ENCODE peak calls at places on chromosomes 4 and X, in ten cellular contexts. O, T, Z, N, W, Q, V, U, R and D are unnamed samples.

GRCh38 chr4:183905593-183906485 is 732 bp downstream of the STOX2 start:
- DNase-seq in R (peak; percentile 3), U (no peak), W (peak; percentile 11), V (peak; percentile 37), T (no peak), O (peak; percentile 32), Z (peak; percentile 54), N (no peak), Q (no peak), D (no peak)

GRCh38 chr4:38062088-38062893 is 102.1 kb downstream of the PTTG2 start:
- DNase-seq in N (peak; percentile 29), O (peak; percentile 82), V (peak; percentile 79), T (peak; percentile 42), W (peak; percentile 71), R (peak; percentile 71), U (no peak), Z (peak; percentile 67), Q (peak; percentile 57), D (peak; percentile 72)

GRCh38 chrX:107135076-107135964 is 16.7 kb upstream of the RBM41 start:
- DNase-seq in T (no peak), V (peak; percentile 54), W (peak; percentile 19), U (no peak), O (peak; percentile 67), Z (no peak), Q (no peak), N (no peak), R (peak; percentile 10), D (peak; percentile 74)

GRCh38 chr4:7904108-7904516 is 35.5 kb downstream of the AFAP1 start:
- DNase-seq in Q (no peak), U (no peak), W (no peak), Z (no peak), V (peak; percentile 89), N (no peak), R (no peak), O (peak; percentile 93), T (no peak), D (peak; percentile 84)

GRCh38 chr4:186770446-186771175 is 47.0 kb upstream of the FAT1 start:
- DNase-seq in U (no peak), V (peak; percentile 82), O (peak; percentile 81), Z (peak; percentile 41), T (no peak), W (no peak), N (no peak), R (no peak), Q (no peak), D (peak; percentile 74)

GRCh38 chr4:121226362-121226761 is 62.2 kb upstream of the TNIP3 start:
- DNase-seq in O (no peak), U (no peak), Q (no peak), T (no peak), N (no peak), R (no peak), Z (no peak), W (no peak), V (no peak), D (no peak)

GRCh38 chr4:13260513-13260912 is 223.6 kb downstream of the RAB28 start:
- DNase-seq in N (no peak), U (no peak), Q (no peak), Z (no peak), V (no peak), R (no peak), T (no peak), W (no peak), O (no peak), D (no peak)

GRCh38 chrX:25034889-25035288 is 19.1 kb upstream of the ARX start:
- DNase-seq in W (no peak), U (no peak), T (no peak), V (no peak), N (no peak), Z (no peak), Q (no peak), O (peak; percentile 36), R (no peak), D (peak; percentile 29)

GRCh38 chrX:110847334-110847733 is 51.7 kb upstream of the CHRDL1 start:
- DNase-seq in Q (peak; percentile 75), U (peak; percentile 21), W (peak; percentile 12), Z (peak; percentile 10), T (no peak), V (peak; percentile 63), N (no peak), O (peak; percentile 55), R (no peak), D (peak; percentile 72)

GRCh38 chrX:118495958-118496762 is 545 bp downstream of the DOCK11 start:
- DNase-seq in W (peak; percentile 78), R (peak; percentile 67), O (peak; percentile 45), U (no peak), T (peak; percentile 67), N (peak; percentile 54), Q (peak; percentile 36), Z (no peak), V (no peak), D (peak; percentile 61)

GRCh38 chrX:109856974-109857373 is 123.9 kb upstream of the ACSL4 start:
- DNase-seq in V (peak; percentile 34), Q (peak; percentile 37), N (no peak), U (no peak), O (peak; percentile 51), R (no peak), Z (no peak), T (no peak), W (peak; percentile 23), D (peak; percentile 56)

GRCh38 chr4:84503495-84504437 is 4.7 kb upstream of the NKX6-1 start:
- DNase-seq in V (peak; percentile 66), R (no peak), W (peak; percentile 39), N (no peak), Z (peak; percentile 40), U (peak; percentile 32), T (no peak), O (peak; percentile 83), Q (peak; percentile 78), D (peak; percentile 74)

GRCh38 chr4:1130318-1131186 is 17.2 kb upstream of the RNF212 start:
- DNase-seq in U (peak; percentile 9), O (peak; percentile 75), R (peak; percentile 68), Q (peak; percentile 58), N (peak; percentile 55), W (peak; percentile 80), T (peak; percentile 70), Z (peak; percentile 75), V (peak; percentile 76), D (peak; percentile 68)

GRCh38 chrX:15465896-15466651 is 27.1 kb downstream of the PIR start:
- DNase-seq in U (no peak), V (peak; percentile 7), R (peak; percentile 2), W (peak; percentile 7), O (peak; percentile 20), N (no peak), Q (no peak), Z (no peak), T (no peak), D (no peak)

GRCh38 chr4:56619160-56619559 is 61.9 kb downstream of the HOPX start:
- DNase-seq in R (no peak), V (peak; percentile 58), W (peak; percentile 7), N (no peak), Q (no peak), U (peak; percentile 38), Z (no peak), T (no peak), O (no peak), D (peak; percentile 37)